ENCODE peak calls at places on chromosome 19, in nine cellular contexts. F is lower lobe of right lung, S is tibial nerve, A is fibroblast of lung, O is mammary epithelial cell, H is breast epithelium, P is psoas muscle, U is neuronal stem cell, T is stomach. K is an unnamed sample.

GRCh38 chr19:4811328-4812131 is 20.0 kb downstream of the TICAM1 start:
- DNase-seq in T (peak; percentile 92), H (peak; percentile 65), S (peak; percentile 75), P (peak; percentile 87), O (peak; percentile 51), U (peak; percentile 56), F (peak; percentile 89), A (peak; percentile 53), K (peak; percentile 95)

GRCh38 chr19:39438270-39438934 is 2.7 kb upstream of the RPS16 start:
- DNase-seq in T (no peak), S (no peak), P (no peak), F (no peak), U (no peak), O (peak; percentile 58), A (no peak), H (no peak), K (no peak)

GRCh38 chr19:34411216-34411615 is 7.0 kb downstream of the PDCD2L start:
- DNase-seq in S (no peak), P (no peak), O (no peak), U (no peak), A (no peak), T (no peak), H (no peak), F (no peak), K (no peak)

GRCh38 chr19:29966594-29967249 is 24.7 kb downstream of the URI1 start:
- DNase-seq in F (no peak), S (no peak), T (no peak), O (no peak), P (no peak), A (peak; percentile 57), U (no peak), H (no peak), K (no peak)

GRCh38 chr19:42114412-42114811 is 17.8 kb downstream of the POU2F2 start:
- DNase-seq in O (no peak), T (no peak), U (no peak), P (no peak), F (no peak), S (no peak), A (no peak), H (no peak), K (peak; percentile 22)

GRCh38 chr19:33248553-33248953 is 22.9 kb upstream of the SLC7A10 start:
- DNase-seq in U (no peak), O (no peak), F (peak; percentile 41), P (no peak), S (no peak), A (no peak), T (no peak), H (no peak), K (no peak)

GRCh38 chr19:18304496-18305312 is 18.2 kb downstream of the LSM4 start:
- DNase-seq in P (peak; percentile 92), O (peak; percentile 48), T (peak; percentile 80), H (peak; percentile 75), F (peak; percentile 85), A (peak; percentile 88), S (peak; percentile 77), U (no peak), K (no peak)

GRCh38 chr19:51297406-51297805 is 14.0 kb upstream of the IGLON5 start:
- DNase-seq in A (no peak), U (no peak), P (no peak), S (no peak), H (no peak), O (no peak), F (no peak), T (no peak), K (no peak)

GRCh38 chr19:14978377-14978776 is 1.3 kb downstream of the SLC1A6 start:
- DNase-seq in U (no peak), O (peak; percentile 46), S (no peak), A (no peak), F (no peak), T (no peak), P (no peak), H (no peak), K (no peak)

GRCh38 chr19:3283886-3284657 is 59.6 kb downstream of the CELF5 start:
- DNase-seq in H (no peak), T (no peak), U (no peak), F (no peak), A (no peak), P (no peak), O (no peak), S (no peak), K (no peak)

GRCh38 chr19:3284759-3285646 is 60.5 kb downstream of the CELF5 start:
- DNase-seq in T (peak; percentile 98), S (no peak), U (peak; percentile 96), P (peak; percentile 40), A (peak; percentile 47), H (peak; percentile 96), O (peak; percentile 66), F (peak; percentile 90), K (peak; percentile 81)

GRCh38 chr19:3282564-3282963 is 58.1 kb downstream of the CELF5 start:
- DNase-seq in P (no peak), O (no peak), S (no peak), U (no peak), H (no peak), A (no peak), T (no peak), F (no peak), K (no peak)

GRCh38 chr19:3282155-3282554 is 57.7 kb downstream of the CELF5 start:
- DNase-seq in A (no peak), H (no peak), F (no peak), P (no peak), U (no peak), T (no peak), O (no peak), S (no peak), K (no peak)

GRCh38 chr19:3283246-3283751 is 58.8 kb downstream of the CELF5 start:
- DNase-seq in U (no peak), S (no peak), H (no peak), P (no peak), F (no peak), O (no peak), A (no peak), T (no peak), K (no peak)
- H3K27me3 ChIP-seq in U (no peaks in the 10 kb centered on the region), S (peaks cover 91% of the 10 kb centered on the region), H (peaks cover 4% of the 10 kb centered on the region), P (peaks cover 16% of the 10 kb centered on the region), F (peaks cover 49% of the 10 kb centered on the region), O (no peaks in the 10 kb centered on the region), A (peaks cover 15% of the 10 kb centered on the region), T (peaks cover 5% of the 10 kb centered on the region), K (peaks cover 19% of the 10 kb centered on the region)

GRCh38 chr19:46717716-46718143 is 816 bp upstream of the PRKD2 start:
- DNase-seq in S (no peak), H (no peak), T (no peak), O (no peak), U (no peak), A (no peak), F (no peak), P (no peak), K (no peak)
- H3K4me1 ChIP-seq in S (no peaks in the 10 kb centered on the region), H (no peaks in the 10 kb centered on the region), T (peaks cover 44% of the 10 kb centered on the region), O (peaks cover 37% of the 10 kb centered on the region), U (peaks cover 12% of the 10 kb centered on the region), A (peaks cover 2% of the 10 kb centered on the region), F (peaks cover 50% of the 10 kb centered on the region), P (peaks cover 18% of the 10 kb centered on the region), K (peaks cover 8% of the 10 kb centered on the region)

GRCh38 chr19:56577719-56578602 is 10.7 kb downstream of the ZNF470 start:
- DNase-seq in U (no peak), F (no peak), S (no peak), A (no peak), P (no peak), T (no peak), O (no peak), H (no peak), K (no peak)
- H3K9me3 ChIP-seq in U (peaks cover 44% of the 10 kb centered on the region), F (peaks cover 100% of the 10 kb centered on the region), S (peaks cover 17% of the 10 kb centered on the region), A (peaks cover 7% of the 10 kb centered on the region), P (peaks cover 99% of the 10 kb centered on the region), T (peaks cover 85% of the 10 kb centered on the region), O (peaks cover 73% of the 10 kb centered on the region), H (peaks cover 100% of the 10 kb centered on the region), K (peaks cover 16% of the 10 kb centered on the region)

GRCh38 chr19:35842666-35843272 is 9.5 kb downstream of the NPHS1 start:
- DNase-seq in T (no peak), O (no peak), F (no peak), S (no peak), U (no peak), P (no peak), H (no peak), A (no peak), K (no peak)

GRCh38 chr19:35843676-35844481 is 8.4 kb downstream of the NPHS1 start:
- DNase-seq in T (peak; percentile 56), S (no peak), P (no peak), U (no peak), A (no peak), O (peak; percentile 3), H (no peak), F (no peak), K (peak; percentile 88)

GRCh38 chr19:35845215-35846037 is 6.9 kb downstream of the NPHS1 start:
- DNase-seq in H (no peak), S (no peak), O (no peak), U (no peak), T (no peak), P (peak; percentile 27), A (no peak), F (no peak), K (peak; percentile 75)

GRCh38 chr19:35846038-35846668 is 6.2 kb downstream of the NPHS1 start:
- DNase-seq in U (no peak), O (no peak), S (no peak), T (no peak), P (no peak), H (no peak), A (no peak), F (no peak), K (no peak)

GRCh38 chr19:35844482-35845214 is 7.7 kb downstream of the NPHS1 start:
- DNase-seq in P (no peak), H (no peak), U (no peak), O (no peak), F (no peak), S (no peak), T (no peak), A (no peak), K (no peak)
- H3K27me3 ChIP-seq in P (peaks cover 29% of the 10 kb centered on the region), H (peaks cover 66% of the 10 kb centered on the region), U (peaks cover 47% of the 10 kb centered on the region), O (peaks cover 3% of the 10 kb centered on the region), F (peaks cover 62% of the 10 kb centered on the region), S (peaks cover 66% of the 10 kb centered on the region), T (peaks cover 16% of the 10 kb centered on the region), A (peaks cover 29% of the 10 kb centered on the region), K (no peaks in the 10 kb centered on the region)

DNA sequence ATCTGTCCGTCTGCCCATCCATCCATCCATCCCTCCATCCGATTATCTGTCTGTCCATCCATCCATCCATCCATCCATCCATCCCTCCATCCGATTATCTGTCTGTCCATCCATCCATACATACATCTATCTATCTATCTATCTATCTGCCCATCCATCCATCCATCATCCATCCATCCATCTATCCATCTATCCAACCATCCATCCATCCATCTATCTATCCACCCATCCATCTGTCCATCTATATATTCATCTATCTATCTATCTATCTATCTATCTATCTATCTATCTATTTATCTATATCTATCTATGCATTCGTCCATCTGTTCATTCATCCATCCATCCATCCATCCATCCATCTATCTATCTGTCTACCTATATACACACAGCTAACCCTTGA is 471.1 kb upstream of the ZNF507 start:
- DNase-seq in A (no peak), H (no peak), U (no peak), S (no peak), P (no peak), O (no peak), T (no peak), F (no peak), K (no peak)
- H3K4me1 ChIP-seq in A (no peaks in the 10 kb centered on the region), H (no peaks in the 10 kb centered on the region), U (no peaks in the 10 kb centered on the region), S (no peaks in the 10 kb centered on the region), P (no peaks in the 10 kb centered on the region), O (no peaks in the 10 kb centered on the region), T (no peaks in the 10 kb centered on the region), F (no peaks in the 10 kb centered on the region), K (no peaks in the 10 kb centered on the region)